ENCODE peak calls at places on chromosomes 5 and 9, in five cellular contexts. One of them, this sample, is unnamed.

GRCh38 chr9:13274901-13275641 is 4.4 kb downstream of the MPDZ start:
- DNase-seq in choroid plexus epithelial cell: peak
- DNase-seq in NAMALWA: no peak
- DNase-seq in HFFc6: peak
- DNase-seq in T-helper 2 cell: no peak
- DNase-seq in this sample: no peak

GRCh38 chr5:765948-766631 is 18.4 kb downstream of the ZDHHC11B start:
- DNase-seq in choroid plexus epithelial cell: no peak
- DNase-seq in NAMALWA: no peak
- DNase-seq in HFFc6: no peak
- DNase-seq in T-helper 2 cell: no peak
- DNase-seq in this sample: no peak

GRCh38 chr9:4755026-4755609 is 14.1 kb upstream of the AK3 start:
- DNase-seq in choroid plexus epithelial cell: no peak
- DNase-seq in NAMALWA: no peak
- DNase-seq in HFFc6: no peak
- DNase-seq in T-helper 2 cell: no peak
- DNase-seq in this sample: no peak

GRCh38 chr9:68970150-68970549 is 43.8 kb downstream of the PRKACG start:
- DNase-seq in choroid plexus epithelial cell: no peak
- DNase-seq in NAMALWA: no peak
- DNase-seq in HFFc6: no peak
- DNase-seq in T-helper 2 cell: no peak
- DNase-seq in this sample: no peak

GRCh38 chr5:94778712-94779111 is 160.2 kb downstream of the SLF1 start:
- DNase-seq in choroid plexus epithelial cell: no peak
- DNase-seq in NAMALWA: no peak
- DNase-seq in HFFc6: no peak
- DNase-seq in T-helper 2 cell: no peak
- DNase-seq in this sample: no peak

GRCh38 chr9:12085401-12085800 is 607.8 kb upstream of the TYRP1 start:
- DNase-seq in choroid plexus epithelial cell: no peak
- DNase-seq in NAMALWA: no peak
- DNase-seq in HFFc6: no peak
- DNase-seq in T-helper 2 cell: no peak
- DNase-seq in this sample: no peak

GRCh38 chr5:37833990-37834389 is 5.9 kb downstream of the GDNF start:
- DNase-seq in choroid plexus epithelial cell: no peak
- DNase-seq in NAMALWA: no peak
- DNase-seq in HFFc6: no peak
- DNase-seq in T-helper 2 cell: no peak
- DNase-seq in this sample: no peak

GRCh38 chr5:56561-57290 is 35.2 kb upstream of the PLEKHG4B start:
- DNase-seq in choroid plexus epithelial cell: peak
- DNase-seq in NAMALWA: peak
- DNase-seq in HFFc6: peak
- DNase-seq in T-helper 2 cell: no peak
- DNase-seq in this sample: peak

GRCh38 chr5:156934450-156935211 is 28.4 kb downstream of the TIMD4 start:
- DNase-seq in choroid plexus epithelial cell: no peak
- DNase-seq in NAMALWA: peak
- DNase-seq in HFFc6: no peak
- DNase-seq in T-helper 2 cell: peak
- DNase-seq in this sample: peak

GRCh38 chr9:36154213-36154952 is 14.8 kb upstream of the CCIN start:
- DNase-seq in choroid plexus epithelial cell: peak
- DNase-seq in NAMALWA: peak
- DNase-seq in HFFc6: peak
- DNase-seq in T-helper 2 cell: no peak
- DNase-seq in this sample: no peak

GRCh38 chr9:17414990-17415389 is 163.9 kb upstream of the SH3GL2 start:
- DNase-seq in choroid plexus epithelial cell: no peak
- DNase-seq in NAMALWA: no peak
- DNase-seq in HFFc6: no peak
- DNase-seq in T-helper 2 cell: no peak
- DNase-seq in this sample: no peak

GRCh38 chr5:139640432-139641115 is 7.6 kb upstream of the CXXC5 start:
- DNase-seq in choroid plexus epithelial cell: no peak
- DNase-seq in NAMALWA: no peak
- DNase-seq in HFFc6: no peak
- DNase-seq in T-helper 2 cell: no peak
- DNase-seq in this sample: no peak

GRCh38 chr9:128218518-128219389 is 15.6 kb downstream of the DNM1 start:
- DNase-seq in choroid plexus epithelial cell: peak
- DNase-seq in NAMALWA: peak
- DNase-seq in HFFc6: no peak
- DNase-seq in T-helper 2 cell: peak
- DNase-seq in this sample: peak

GRCh38 chr5:159161361-159162214 is 47.8 kb downstream of the RNF145 start:
- DNase-seq in choroid plexus epithelial cell: peak
- DNase-seq in NAMALWA: no peak
- DNase-seq in HFFc6: peak
- DNase-seq in T-helper 2 cell: no peak
- DNase-seq in this sample: no peak

GRCh38 chr9:81592890-81593271 is 96.5 kb downstream of the TLE1 start:
- DNase-seq in choroid plexus epithelial cell: no peak
- DNase-seq in NAMALWA: no peak
- DNase-seq in HFFc6: no peak
- DNase-seq in T-helper 2 cell: no peak
- DNase-seq in this sample: no peak

GRCh38 chr5:121251954-121252353 is 599.7 kb upstream of the FTMT start:
- DNase-seq in choroid plexus epithelial cell: peak
- DNase-seq in NAMALWA: no peak
- DNase-seq in HFFc6: no peak
- DNase-seq in T-helper 2 cell: no peak
- DNase-seq in this sample: no peak